ENCODE peak calls at places on chromosomes 11 and 22, in five cellular contexts. R is K562, I is mammary epithelial cell, E is fibroblast of lung, W is HCT116. X is an unnamed sample. For H3K4me1 and H3K36me3, the result is how much of the 10 kb centered on the place peaks cover.

GRCh38 chr22:20494978-20495860 is at the start of gene KLHL22:
- DNase-seq in I (peak), W (no peak), R (no peak), E (peak), X (no peak)

GRCh38 chr11:63239254-63239653 is 4.1 kb downstream of the SLC22A25 start:
- DNase-seq in E (no peak), I (no peak), R (no peak), W (no peak), X (no peak)

GRCh38 chr11:16818284-16818683 is 79.8 kb downstream of the C11orf58 start:
- DNase-seq in I (no peak), R (no peak), W (no peak), E (peak), X (no peak)

GRCh38 chr22:21996175-21996574 is 13.6 kb upstream of the TOP3B start:
- DNase-seq in E (no peak), R (no peak), W (no peak), I (no peak), X (no peak)

GRCh38 chr11:122656631-122657101 is 1.1 kb downstream of the UBASH3B start:
- DNase-seq in I (peak), R (no peak), E (peak), W (no peak), X (peak)

GRCh38 chr11:117820071-117820470 is 4.5 kb downstream of the FXYD2 start:
- DNase-seq in W (no peak), E (no peak), I (no peak), R (no peak), X (no peak)

GRCh38 chr22:24402460-24403192 is 24.8 kb upstream of the ADORA2A start:
- DNase-seq in I (peak), E (peak), W (peak), R (no peak), X (peak)

GRCh38 chr11:80320765-80321164 is 879.9 kb upstream of the TENM4 start:
- DNase-seq in W (no peak), E (peak), I (no peak), R (no peak), X (no peak)

GRCh38 chr11:93710239-93710638 is 31.1 kb downstream of the TAF1D start:
- DNase-seq in I (no peak), E (no peak), R (no peak), W (no peak), X (no peak)

GRCh38 chr22:39244073-39244495 is 698 bp downstream of the PDGFB start:
- DNase-seq in E (no peak), I (peak), W (no peak), R (no peak), X (peak)

GRCh38 chr22:39246217-39246616 is 1.4 kb upstream of the PDGFB start:
- DNase-seq in R (no peak), W (no peak), E (no peak), I (no peak), X (no peak)

GRCh38 chr22:39243443-39244072 is 1.2 kb downstream of the PDGFB start:
- DNase-seq in R (no peak), I (peak), W (no peak), E (no peak), X (no peak)

GRCh38 chr22:39245130-39246039 is 603 bp upstream of the PDGFB start:
- DNase-seq in W (no peak), R (no peak), I (no peak), E (no peak), X (no peak)

DNA sequence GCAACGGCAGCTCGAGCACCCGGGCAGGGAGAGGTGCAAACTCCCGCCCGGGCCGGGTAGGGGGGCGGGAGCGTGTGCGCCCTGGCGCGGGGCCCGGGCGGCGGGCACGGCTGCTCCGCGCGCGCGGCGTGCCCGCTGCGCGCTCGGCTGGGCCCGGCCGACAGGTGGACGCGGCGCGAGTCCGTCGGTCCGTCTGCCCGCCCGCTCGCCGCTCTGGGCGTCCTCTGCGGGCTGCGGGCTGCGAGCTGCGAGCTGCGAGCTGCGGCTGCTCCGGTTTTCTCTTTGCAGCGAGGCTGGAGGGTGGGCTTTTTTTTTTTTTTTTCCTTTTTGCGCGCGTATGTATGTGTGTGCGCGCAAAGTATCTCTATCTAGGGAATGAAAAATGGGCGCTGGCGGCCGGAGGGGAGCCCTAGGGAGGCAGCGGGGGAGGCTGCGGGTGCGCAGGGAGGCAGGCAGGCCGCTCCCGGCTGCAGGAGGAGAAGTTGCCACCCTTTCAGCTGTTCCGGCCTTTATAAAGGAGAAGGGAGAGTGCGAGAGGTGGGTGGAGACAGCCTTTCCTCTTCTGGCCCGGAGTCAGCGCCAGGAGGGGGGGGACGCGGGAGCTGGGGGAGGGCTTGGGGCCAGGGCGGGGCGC is at the start of gene PDGFB:
- DNase-seq in W (no peak), I (peak), R (peak), E (no peak), X (peak)
- H3K4me1 ChIP-seq in W (under half), I (under half), R (under half), E (under half), X (under half)

GRCh38 chr11:59189986-59190385 is 18.1 kb downstream of the DTX4 start:
- DNase-seq in W (no peak), I (no peak), E (no peak), R (no peak), X (no peak)
- H3K36me3 ChIP-seq in W (under half), I (under half), E (under half), R (under half), X (half or more)

GRCh38 chr11:20669833-20670684 is 673 bp downstream of the NELL1 start:
- DNase-seq in R (no peak), I (no peak), E (no peak), W (no peak), X (no peak)
- TF ChIP-seq EZH2 in R (no peak), I (peak), E (peak), W (no peak), X (no peak)

GRCh38 chr11:64353761-64354506 is 5.0 kb upstream of the RPS6KA4 start:
- DNase-seq in W (no peak), E (no peak), I (no peak), R (no peak), X (no peak)
- H3K4me1 ChIP-seq in W (under half), E (under half), I (under half), R (under half), X (under half)

DNA sequence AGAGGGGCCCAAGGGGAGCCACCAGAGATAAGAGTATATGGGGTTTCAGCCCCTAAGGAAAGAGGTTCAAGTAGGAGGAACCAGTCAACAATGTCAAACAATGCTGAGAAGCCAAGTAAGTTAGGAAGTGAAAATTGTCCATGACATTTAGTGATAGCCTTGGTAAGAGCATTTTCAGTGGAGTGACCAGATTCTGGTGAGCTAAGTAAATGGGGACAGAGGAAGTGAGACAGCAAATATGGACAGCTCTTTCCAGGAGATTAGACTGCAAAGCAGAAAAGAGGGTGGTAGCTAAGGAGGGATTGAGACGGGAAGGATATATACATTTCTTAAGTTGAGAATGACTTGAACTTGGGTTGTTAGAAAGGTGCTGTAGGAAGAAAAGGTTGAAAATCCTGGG is 22.9 kb downstream of the POLD3 start:
- DNase-seq in R (peak), E (no peak), W (no peak), I (no peak), X (no peak)
- H3K36me3 ChIP-seq in R (half or more), E (under half), W (under half), I (under half), X (half or more)

GRCh38 chr11:4211991-4212390 is 117.4 kb downstream of the RRM1 start:
- DNase-seq in I (no peak), R (no peak), E (no peak), W (no peak), X (no peak)
- TF ChIP-seq EZH2 in I (no peak), R (no peak), E (no peak), W (no peak), X (no peak)

DNA sequence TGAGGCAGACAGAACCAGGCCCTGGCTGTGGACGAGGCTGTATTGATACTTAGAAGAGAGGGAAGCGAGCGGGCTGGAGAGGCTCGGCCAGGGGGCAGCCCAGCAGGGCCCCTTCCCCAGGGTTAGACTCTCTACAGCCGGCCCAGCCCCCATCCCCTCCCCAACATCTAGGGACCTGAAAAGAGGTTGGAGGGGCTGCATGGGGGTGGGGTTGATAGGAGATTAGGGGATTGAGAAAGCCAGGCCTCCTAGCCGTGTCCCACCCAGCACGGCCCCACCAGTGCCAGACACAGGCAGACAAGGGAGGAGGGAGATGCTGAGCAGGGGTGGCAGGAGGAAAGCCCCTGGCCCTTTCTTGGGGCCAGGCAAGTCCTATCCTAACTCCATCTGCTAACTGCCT is 5.7 kb downstream of the LSP1 start:
- DNase-seq in E (no peak), I (no peak), W (no peak), R (no peak), X (no peak)
- H3K4me1 ChIP-seq in E (under half), I (under half), W (under half), R (under half), X (under half)

GRCh38 chr11:97751952-97752351 is 1268.8 kb upstream of the CNTN5 start:
- DNase-seq in R (no peak), I (no peak), E (no peak), W (no peak), X (no peak)
- H3K36me3 ChIP-seq in R (under half), I (under half), E (under half), W (under half), X (under half)

DNA sequence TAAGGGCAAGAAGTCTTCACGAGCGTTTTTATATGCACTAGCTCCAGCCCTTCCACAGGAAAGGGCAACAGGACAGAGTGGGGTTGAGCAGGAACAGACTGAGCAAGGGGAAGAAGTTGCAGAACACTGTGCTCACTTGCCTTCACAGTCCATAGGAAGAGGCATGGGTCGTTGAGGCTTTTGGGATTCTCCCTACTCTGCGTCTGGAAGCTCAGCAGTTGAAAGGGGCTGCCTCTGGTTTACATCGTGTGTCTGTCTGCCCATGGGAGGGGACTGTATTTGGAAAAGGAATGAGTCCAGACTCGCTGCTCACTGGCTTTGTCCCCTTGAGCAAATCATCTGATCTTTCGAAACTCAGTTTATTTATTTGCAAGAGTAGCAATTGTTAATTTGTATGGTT is 1.1 kb upstream of the PDGFD start:
- DNase-seq in R (no peak), I (no peak), W (no peak), E (no peak), X (no peak)
- TF ChIP-seq EZH2 in R (no peak), I (no peak), W (no peak), E (no peak), X (no peak)

DNA sequence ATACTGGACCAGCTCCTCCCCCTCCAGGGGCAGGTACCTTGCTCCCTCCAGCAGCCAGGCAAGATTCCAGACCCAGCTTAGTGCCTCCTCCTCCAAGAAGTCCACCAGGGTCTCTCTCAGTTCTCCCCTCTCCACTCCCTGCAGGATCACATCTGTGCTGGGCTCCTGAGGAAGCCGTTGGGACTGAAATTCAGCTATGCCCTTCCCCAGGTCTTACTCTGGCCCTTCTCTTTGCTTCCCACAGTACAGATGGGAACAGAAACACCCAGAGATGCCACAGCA is 14.6 kb downstream of the WNT7B start:
- DNase-seq in I (no peak), R (no peak), E (no peak), W (no peak), X (no peak)
- H3K4me1 ChIP-seq in I (under half), R (under half), E (under half), W (under half), X (under half)

X was measured in PC-9.